ENCODE peak calls at places on chromosome 3, in ten cellular contexts. C is activated CD8-positive, alpha-beta memory T cell treated with anti-CD3 and anti-CD28 coated beads for 48 hours; J is NCI-H2171; A is bronchial epithelial cell; N is islet precursor cell; M is GDM1; U is RPMI8226; R is fibroblast of pulmonary artery; O is SK-MEL-5; F is AG08396. G is an unnamed sample.

GRCh38 chr3:169128579-169128978 is 534.9 kb downstream of the MECOM start:
- DNase-seq in A (no peak), C (no peak), F (no peak), U (no peak), N (no peak), O (no peak), R (no peak), J (no peak), M (no peak), G (no peak)

GRCh38 chr3:141395005-141395589 is 26.8 kb downstream of the ZBTB38 start:
- DNase-seq in A (no peak), F (no peak), N (no peak), R (no peak), J (no peak), O (no peak), C (no peak), M (no peak), U (no peak), G (no peak)

GRCh38 chr3:174863488-174863887 is 4.4 kb downstream of the NAALADL2 start:
- DNase-seq in R (no peak), C (no peak), M (no peak), F (no peak), O (no peak), J (no peak), U (no peak), A (peak), N (peak), G (peak)

GRCh38 chr3:195583831-195584542 is at the start of gene APOD:
- DNase-seq in F (peak), J (no peak), A (peak), M (no peak), U (no peak), C (no peak), R (peak), O (peak), N (no peak), G (peak)

GRCh38 chr3:100184960-100185566 is 70.8 kb upstream of the FILIP1L start:
- DNase-seq in O (no peak), J (no peak), F (no peak), U (no peak), M (no peak), R (peak), A (no peak), C (no peak), N (no peak), G (no peak)

GRCh38 chr3:124774305-124774673 is 44.0 kb downstream of the UMPS start:
- DNase-seq in C (no peak), J (no peak), A (no peak), R (peak), N (peak), F (peak), M (no peak), U (no peak), O (no peak), G (peak)

GRCh38 chr3:126514161-126514560 is 3.4 kb downstream of the UROC1 start:
- DNase-seq in C (no peak), N (no peak), R (no peak), A (no peak), F (no peak), M (no peak), J (no peak), O (no peak), U (no peak), G (no peak)

GRCh38 chr3:33426630-33427341 is 13.4 kb downstream of the UBP1 start:
- DNase-seq in J (no peak), M (no peak), U (no peak), N (no peak), C (no peak), O (no peak), F (no peak), A (peak), R (no peak), G (no peak)

GRCh38 chr3:126056681-126057546 is 27.0 kb downstream of the SLC41A3 start:
- DNase-seq in J (no peak), R (peak), N (peak), C (no peak), O (no peak), M (no peak), A (peak), U (no peak), F (no peak), G (no peak)

GRCh38 chr3:24963762-24964625 is 464.1 kb upstream of the RARB start:
- DNase-seq in A (peak), M (no peak), N (no peak), U (peak), R (peak), J (no peak), O (peak), C (no peak), F (peak), G (peak)

GRCh38 chr3:113912551-113913246 is 35.1 kb upstream of the ZDHHC23 start:
- DNase-seq in F (peak), M (peak), N (peak), C (no peak), O (peak), A (peak), J (peak), R (peak), U (peak), G (peak)

GRCh38 chr3:192930585-192930984 is 12.9 kb upstream of the MB21D2 start:
- DNase-seq in F (no peak), R (no peak), O (no peak), U (no peak), C (no peak), J (no peak), M (no peak), A (peak), N (no peak), G (no peak)

GRCh38 chr3:9692416-9692815 is 11.2 kb upstream of the CPNE9 start:
- DNase-seq in O (no peak), N (no peak), M (no peak), R (no peak), U (no peak), C (no peak), J (no peak), F (no peak), A (no peak), G (no peak)

GRCh38 chr3:187265461-187265955 is 26.0 kb downstream of the MASP1 start:
- DNase-seq in C (no peak), R (no peak), J (no peak), U (no peak), A (no peak), N (peak), O (no peak), F (no peak), M (no peak), G (no peak)

GRCh38 chr3:57805674-57806073 is 49.6 kb downstream of the SLMAP start:
- DNase-seq in A (peak), F (peak), C (no peak), N (peak), U (no peak), M (no peak), O (peak), R (peak), J (no peak), G (peak)

GRCh38 chr3:111810909-111811308 is 48.2 kb upstream of the PHLDB2 start:
- DNase-seq in F (peak), J (no peak), R (peak), C (no peak), O (no peak), U (no peak), A (peak), M (no peak), N (no peak), G (no peak)

GRCh38 chr3:11604139-11604895 is 39.4 kb downstream of the VGLL4 start:
- DNase-seq in R (peak), U (no peak), M (no peak), N (no peak), C (no peak), F (no peak), J (no peak), O (no peak), A (peak), G (peak)

GRCh38 chr3:172315401-172316091 is 132.7 kb downstream of the GHSR start:
- DNase-seq in M (no peak), J (no peak), C (no peak), U (no peak), R (peak), F (peak), N (peak), O (no peak), A (peak), G (peak)

GRCh38 chr3:13480340-13481318 is 523 bp downstream of the HDAC11 start:
- DNase-seq in F (no peak), U (peak), N (no peak), J (no peak), R (no peak), C (no peak), M (no peak), A (no peak), O (no peak), G (no peak)

GRCh38 chr3:105195260-105195659 is 171.4 kb upstream of the ALCAM start:
- DNase-seq in M (no peak), O (no peak), N (no peak), C (no peak), A (peak), R (peak), U (no peak), J (no peak), F (peak), G (no peak)

GRCh38 chr3:107680698-107681097 is 157.9 kb downstream of the BBX start:
- DNase-seq in C (no peak), J (no peak), R (peak), O (no peak), U (no peak), A (peak), F (peak), M (no peak), N (no peak), G (no peak)

GRCh38 chr3:128075516-128076464 is 23.6 kb downstream of the SEC61A1 start:
- DNase-seq in R (peak), O (peak), C (peak), J (peak), U (peak), N (peak), M (no peak), F (peak), A (peak), G (no peak)

GRCh38 chr3:101954361-101954760 is 105.0 kb downstream of the NFKBIZ start:
- DNase-seq in F (no peak), N (no peak), O (no peak), C (no peak), M (no peak), U (no peak), A (no peak), J (no peak), R (no peak), G (no peak)

G was measured in H4.